ENCODE peak calls at places on chromosomes 5 and 9, in five cellular contexts. Q is mesendoderm; G is WERI-Rb-1; W is naive thymus-derived CD4-positive, alpha-beta T cell; H is tibial nerve. A is an unnamed sample.

GRCh38 chr9:93776873-93777272 is 178.3 kb downstream of the BARX1 start:
- DNase-seq in Q (no peak), G (no peak), W (no peak), H (no peak), A (no peak)

GRCh38 chr5:124751031-124751430 is 4.6 kb upstream of the ZNF608 start:
- DNase-seq in Q (peak), G (no peak), W (no peak), H (no peak), A (no peak)

GRCh38 chr9:120612218-120612617 is 32.3 kb upstream of the CDK5RAP2 start:
- DNase-seq in Q (peak), G (no peak), W (no peak), H (no peak), A (no peak)

GRCh38 chr9:110278080-110278707 is 21.9 kb upstream of the TXN start:
- DNase-seq in Q (no peak), G (no peak), W (no peak), H (no peak), A (no peak)

GRCh38 chr5:154476343-154477213 is 1.4 kb downstream of the HAND1 start:
- DNase-seq in Q (peak), G (no peak), W (no peak), H (no peak), A (no peak)

GRCh38 chr5:80181618-80182211 is 74.1 kb downstream of the SERINC5 start:
- DNase-seq in Q (no peak), G (no peak), W (no peak), H (no peak), A (peak)

GRCh38 chr9:99353408-99353807 is 131.3 kb downstream of the SEC61B start:
- DNase-seq in Q (no peak), G (no peak), W (no peak), H (no peak), A (no peak)

GRCh38 chr5:177366528-177367322 is 9.0 kb downstream of the RGS14 start:
- DNase-seq in Q (peak), G (peak), W (no peak), H (peak), A (peak)

GRCh38 chr9:95504053-95504963 is 12.5 kb downstream of the PTCH1 start:
- DNase-seq in Q (peak), G (no peak), W (no peak), H (peak), A (peak)

GRCh38 chr5:78631931-78632330 is 16.6 kb downstream of the LHFPL2 start:
- DNase-seq in Q (peak), G (no peak), W (no peak), H (no peak), A (no peak)

GRCh38 chr5:77850536-77851228 is 74.5 kb upstream of the TBCA start:
- DNase-seq in Q (peak), G (no peak), W (no peak), H (no peak), A (no peak)

GRCh38 chr5:68303754-68304420 is 88.3 kb downstream of the PIK3R1 start:
- DNase-seq in Q (peak), G (no peak), W (no peak), H (no peak), A (no peak)

GRCh38 chr5:72244862-72245371 is 75.1 kb downstream of the MRPS27 start:
- DNase-seq in Q (peak), G (peak), W (no peak), H (no peak), A (peak)

GRCh38 chr9:91884746-91885687 is 65.0 kb downstream of the ROR2 start:
- DNase-seq in Q (peak), G (no peak), W (no peak), H (no peak), A (no peak)

GRCh38 chr5:129749101-129749500 is 1.2 kb downstream of the MINAR2 start:
- DNase-seq in Q (no peak), G (no peak), W (no peak), H (no peak), A (no peak)

GRCh38 chr9:94156549-94157407 is 72.5 kb downstream of the PTPDC1 start:
- DNase-seq in Q (no peak), G (no peak), W (no peak), H (peak), A (no peak)

GRCh38 chr5:80246995-80247729 is 8.7 kb downstream of the SERINC5 start:
- DNase-seq in Q (peak), G (no peak), W (no peak), H (no peak), A (peak)

GRCh38 chr5:115457985-115458384 is 86.6 kb downstream of the FEM1C start:
- DNase-seq in Q (peak), G (no peak), W (no peak), H (no peak), A (no peak)

GRCh38 chr9:137482094-137482781 is 23.1 kb upstream of the NSMF start:
- DNase-seq in Q (no peak), G (no peak), W (no peak), H (no peak), A (peak)
- H3K4me3 ChIP-seq in Q (no peak), G (no peak), W (no peak), H (no peak), A (no peak)

DNA sequence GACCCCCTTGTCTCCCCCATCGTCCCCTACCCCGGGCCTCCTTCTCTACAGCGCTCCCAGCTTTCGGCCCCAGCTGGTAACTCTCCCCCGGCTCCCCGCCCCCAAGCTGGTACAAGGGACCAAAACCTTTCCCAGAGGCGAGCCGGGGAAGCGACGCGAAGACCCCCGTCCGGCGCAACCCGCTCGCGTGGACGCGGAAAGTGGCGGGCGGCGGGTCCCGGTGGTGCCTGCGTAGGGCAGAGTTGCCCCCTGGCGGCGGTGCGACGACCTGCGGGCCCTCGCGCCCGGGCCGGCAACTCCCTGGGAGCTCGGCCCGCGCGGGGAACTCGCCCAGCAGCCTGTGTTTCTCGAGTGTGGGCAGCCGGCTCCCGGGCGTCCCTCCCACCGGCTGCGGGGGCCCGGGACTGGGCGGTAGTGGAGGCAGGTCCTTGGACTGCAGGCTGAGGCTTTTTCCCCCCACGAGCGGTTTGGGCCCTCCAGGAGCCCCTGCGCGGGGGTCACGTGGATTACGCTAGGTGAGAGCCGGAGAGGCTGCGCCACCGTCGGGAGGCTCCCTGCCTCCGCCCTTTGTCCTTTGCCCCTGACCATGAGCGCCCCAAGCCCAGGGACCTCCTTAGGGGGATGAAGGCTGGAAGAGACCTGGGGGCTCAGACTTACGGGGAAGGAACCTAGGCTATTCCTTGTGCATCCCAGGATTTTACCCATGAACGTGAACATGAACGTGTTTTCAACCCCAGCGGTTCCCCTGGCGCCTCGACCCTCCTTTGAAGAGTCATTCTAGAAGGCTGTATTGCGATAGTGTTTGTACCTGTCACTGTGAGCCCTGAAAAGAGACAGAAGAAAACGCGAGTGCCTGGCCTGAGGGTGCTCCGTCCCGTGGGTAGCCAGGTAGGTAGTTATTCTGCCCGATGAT is 2.9 kb upstream of the FOXD1 start:
- DNase-seq in Q (peak), G (peak), W (peak), H (peak), A (no peak)
- H3K4me3 ChIP-seq in Q (no peak), G (peak), W (no peak), H (peak), A (peak)

DNA sequence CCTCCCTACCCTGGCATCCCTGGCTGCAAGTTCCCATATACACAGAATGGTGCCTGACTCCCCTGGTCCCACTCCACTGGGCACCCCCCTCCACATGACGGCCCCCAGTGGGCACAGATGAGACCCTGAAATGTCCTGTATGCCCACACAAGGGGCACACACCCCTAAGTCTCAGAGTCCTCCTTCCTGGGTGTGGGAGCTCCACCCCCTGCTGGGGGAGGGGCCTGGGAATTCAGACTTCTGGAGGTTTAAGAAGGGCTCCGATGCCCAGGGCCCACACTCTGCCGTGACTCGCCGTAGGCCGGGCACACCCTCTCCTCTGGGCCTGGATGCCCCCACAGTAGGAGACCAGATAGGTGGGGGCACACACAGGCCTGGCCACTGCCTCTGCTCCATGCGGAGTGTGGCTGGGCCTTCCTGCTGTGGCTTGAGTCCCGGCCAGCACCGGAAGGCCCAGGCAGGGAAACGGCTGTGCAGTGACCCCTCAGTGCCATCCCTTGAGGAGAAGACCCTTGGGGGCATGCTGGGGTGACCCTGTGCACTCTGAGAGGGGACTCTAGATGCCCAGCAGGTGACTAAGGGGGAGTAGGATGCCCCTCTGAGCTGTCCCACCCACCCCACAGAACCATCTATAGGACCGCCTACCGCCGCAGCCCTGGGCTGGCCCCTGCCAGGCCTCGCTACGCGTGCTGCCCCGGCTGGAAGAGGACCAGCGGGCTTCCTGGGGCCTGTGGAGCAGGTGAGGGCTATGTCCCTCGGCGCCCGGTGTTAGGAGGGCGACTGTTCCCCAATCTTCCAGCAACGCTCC is 6.5 kb downstream of the EGFL7 start:
- DNase-seq in Q (no peak), G (no peak), W (no peak), H (no peak), A (no peak)
- H3K4me3 ChIP-seq in Q (no peak), G (no peak), W (no peak), H (no peak), A (no peak)

GRCh38 chr9:28774433-28775029 is 1201.2 kb upstream of the C9orf72 start:
- DNase-seq in Q (peak), G (no peak), W (no peak), H (no peak), A (peak)
- H3K4me3 ChIP-seq in Q (no peak), G (no peak), W (no peak), H (no peak), A (no peak)

GRCh38 chr5:172107606-172108005 is 80.4 kb downstream of the STK10 start:
- DNase-seq in Q (peak), G (no peak), W (no peak), H (no peak), A (no peak)
- H3K4me3 ChIP-seq in Q (no peak), G (no peak), W (no peak), H (no peak), A (no peak)

GRCh38 chr5:112706446-112707016 is 31.2 kb upstream of the APC start:
- DNase-seq in Q (no peak), G (no peak), W (no peak), H (no peak), A (no peak)

GRCh38 chr5:112711436-112711835 is 26.2 kb upstream of the APC start:
- DNase-seq in Q (peak), G (no peak), W (no peak), H (no peak), A (no peak)

GRCh38 chr5:112709416-112709815 is 28.3 kb upstream of the APC start:
- DNase-seq in Q (no peak), G (no peak), W (no peak), H (no peak), A (no peak)

GRCh38 chr5:112707187-112708179 is 30.2 kb upstream of the APC start:
- DNase-seq in Q (peak), G (peak), W (peak), H (peak), A (peak)

GRCh38 chr5:112710896-112711295 is 26.8 kb upstream of the APC start:
- DNase-seq in Q (peak), G (no peak), W (no peak), H (no peak), A (no peak)
- H3K4me3 ChIP-seq in Q (no peak), G (no peak), W (no peak), H (no peak), A (no peak)

GRCh38 chr9:132543960-132544359 is 38.4 kb upstream of the BARHL1 start:
- DNase-seq in Q (no peak), G (no peak), W (no peak), H (no peak), A (no peak)
- H3K4me3 ChIP-seq in Q (no peak), G (no peak), W (no peak), H (no peak), A (no peak)

GRCh38 chr9:136831720-136832104 is 10.6 kb upstream of the AJM1 start:
- DNase-seq in Q (no peak), G (no peak), W (no peak), H (no peak), A (no peak)

GRCh38 chr9:136835162-136835931 is 6.9 kb upstream of the AJM1 start:
- DNase-seq in Q (no peak), G (no peak), W (no peak), H (no peak), A (no peak)

GRCh38 chr9:136831002-136831719 is 11.1 kb upstream of the AJM1 start:
- DNase-seq in Q (no peak), G (no peak), W (no peak), H (no peak), A (no peak)

GRCh38 chr9:136832581-136832980 is 9.7 kb upstream of the AJM1 start:
- DNase-seq in Q (no peak), G (no peak), W (no peak), H (no peak), A (no peak)

GRCh38 chr9:136833381-136834142 is 8.7 kb upstream of the AJM1 start:
- DNase-seq in Q (no peak), G (no peak), W (no peak), H (no peak), A (no peak)
- H3K4me3 ChIP-seq in Q (no peak), G (no peak), W (no peak), H (no peak), A (no peak)

A was measured in LNCaP clone FGC.